ENCODE peak calls at places on chromosomes 16 and 17, in four cellular contexts. One of them, this sample, is unnamed.

GRCh38 chr16:89687092-89687940 is 827 bp downstream of the CDK10 start:
- DNase-seq in adrenal gland: peak
- DNase-seq in AG09309: no peak
- DNase-seq in NT2/D1: no peak
- DNase-seq in this sample: peak

GRCh38 chr17:42436401-42436800 is 13.3 kb upstream of the CAVIN1 start:
- DNase-seq in adrenal gland: no peak
- DNase-seq in NT2/D1: no peak
- DNase-seq in AG09309: peak
- DNase-seq in this sample: no peak

GRCh38 chr16:16150117-16150877 is 73.0 kb downstream of the ABCC6 start:
- DNase-seq in adrenal gland: peak
- DNase-seq in AG09309: no peak
- DNase-seq in NT2/D1: no peak
- DNase-seq in this sample: no peak

GRCh38 chr16:3363793-3364192 is 8.1 kb downstream of the OR2C1 start:
- DNase-seq in adrenal gland: no peak
- DNase-seq in NT2/D1: no peak
- DNase-seq in AG09309: no peak
- DNase-seq in this sample: no peak

GRCh38 chr16:83895243-83895642 is 3.7 kb upstream of the MLYCD start:
- DNase-seq in adrenal gland: no peak
- DNase-seq in AG09309: no peak
- DNase-seq in NT2/D1: no peak
- DNase-seq in this sample: no peak

GRCh38 chr17:58415371-58416055 is 1.8 kb downstream of the RNF43 start:
- DNase-seq in NT2/D1: no peak
- DNase-seq in AG09309: no peak
- DNase-seq in adrenal gland: peak
- DNase-seq in this sample: no peak

GRCh38 chr16:19315889-19316288 is 30.4 kb downstream of the CLEC19A start:
- DNase-seq in NT2/D1: no peak
- DNase-seq in AG09309: no peak
- DNase-seq in adrenal gland: no peak
- DNase-seq in this sample: no peak

GRCh38 chr17:40563371-40564052 is 1.8 kb downstream of the CCR7 start:
- DNase-seq in adrenal gland: no peak
- DNase-seq in NT2/D1: no peak
- DNase-seq in AG09309: no peak
- DNase-seq in this sample: no peak

GRCh38 chr17:19720631-19721426 is 4.4 kb upstream of the SLC47A2 start:
- DNase-seq in AG09309: no peak
- DNase-seq in adrenal gland: no peak
- DNase-seq in NT2/D1: no peak
- DNase-seq in this sample: no peak

GRCh38 chr16:67961551-67961957 is 6.9 kb downstream of the SLC12A4 start:
- DNase-seq in NT2/D1: no peak
- DNase-seq in adrenal gland: no peak
- DNase-seq in AG09309: no peak
- DNase-seq in this sample: peak

GRCh38 chr17:79707441-79707850 is 23.3 kb upstream of the ENPP7 start:
- DNase-seq in adrenal gland: no peak
- DNase-seq in AG09309: no peak
- DNase-seq in NT2/D1: no peak
- DNase-seq in this sample: no peak

GRCh38 chr17:4008082-4008435 is 43.8 kb upstream of the ATP2A3 start:
- DNase-seq in adrenal gland: no peak
- DNase-seq in AG09309: no peak
- DNase-seq in NT2/D1: no peak
- DNase-seq in this sample: no peak

GRCh38 chr17:58391302-58391984 is 25.9 kb downstream of the RNF43 start:
- DNase-seq in AG09309: no peak
- DNase-seq in NT2/D1: no peak
- DNase-seq in adrenal gland: peak
- DNase-seq in this sample: peak

GRCh38 chr16:65731840-65732239 is 610.0 kb upstream of the CDH11 start:
- DNase-seq in NT2/D1: no peak
- DNase-seq in adrenal gland: no peak
- DNase-seq in AG09309: no peak
- DNase-seq in this sample: no peak

GRCh38 chr17:77873518-77874302 is 84.8 kb upstream of the TNRC6C start:
- DNase-seq in AG09309: no peak
- DNase-seq in NT2/D1: no peak
- DNase-seq in adrenal gland: no peak
- DNase-seq in this sample: no peak

GRCh38 chr16:46690281-46691178 is 1.1 kb downstream of the ORC6 start:
- DNase-seq in NT2/D1: no peak
- DNase-seq in AG09309: no peak
- DNase-seq in adrenal gland: no peak
- DNase-seq in this sample: no peak

GRCh38 chr17:50426814-50427787 is 1.1 kb downstream of the ACSF2 start:
- DNase-seq in adrenal gland: peak
- DNase-seq in NT2/D1: no peak
- DNase-seq in AG09309: no peak
- DNase-seq in this sample: no peak

GRCh38 chr16:86878290-86879160 is 300.2 kb downstream of the FOXL1 start:
- DNase-seq in adrenal gland: no peak
- DNase-seq in NT2/D1: no peak
- DNase-seq in AG09309: no peak
- DNase-seq in this sample: no peak

GRCh38 chr16:711548-712320 is 3.2 kb upstream of the METRN start:
- DNase-seq in NT2/D1: peak
- DNase-seq in AG09309: no peak
- DNase-seq in adrenal gland: peak
- DNase-seq in this sample: no peak

GRCh38 chr16:1670866-1671265 is 7.2 kb upstream of the JPT2 start:
- DNase-seq in adrenal gland: no peak
- DNase-seq in AG09309: no peak
- DNase-seq in NT2/D1: no peak
- DNase-seq in this sample: no peak

GRCh38 chr17:73901661-73902415 is 257.6 kb upstream of the SDK2 start:
- DNase-seq in AG09309: no peak
- DNase-seq in NT2/D1: no peak
- DNase-seq in adrenal gland: peak
- DNase-seq in this sample: no peak
- H3K4me3 ChIP-seq in AG09309: no peak
- H3K4me3 ChIP-seq in NT2/D1: peak
- H3K4me3 ChIP-seq in adrenal gland: no peak
- H3K4me3 ChIP-seq in this sample: no peak

DNA sequence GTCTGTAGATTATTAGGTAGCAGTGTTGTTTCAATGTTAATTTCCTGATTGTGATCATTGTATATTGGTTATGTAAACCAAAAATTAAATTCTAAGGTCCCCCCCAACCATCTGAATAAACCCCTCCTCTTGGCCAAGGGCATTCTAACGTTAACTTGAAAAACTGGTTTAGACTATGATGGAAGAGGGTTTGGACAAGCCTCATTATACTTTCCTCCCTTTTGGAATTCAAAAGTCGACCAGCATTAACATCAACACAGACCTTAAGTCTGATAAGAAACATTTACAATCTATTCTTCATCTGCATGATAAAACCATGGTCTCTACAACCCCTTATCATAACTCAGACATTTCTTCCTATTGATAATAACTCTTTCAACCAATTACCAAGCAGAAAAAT is 20.6 kb upstream of the KIFC3 start:
- DNase-seq in adrenal gland: no peak
- DNase-seq in NT2/D1: no peak
- DNase-seq in AG09309: no peak
- DNase-seq in this sample: no peak
- H3K4me3 ChIP-seq in adrenal gland: no peak
- H3K4me3 ChIP-seq in NT2/D1: no peak
- H3K4me3 ChIP-seq in AG09309: no peak
- H3K4me3 ChIP-seq in this sample: no peak

GRCh38 chr17:30921544-30922196 is at the start of gene ADAP2:
- DNase-seq in adrenal gland: peak
- DNase-seq in NT2/D1: no peak
- DNase-seq in AG09309: no peak
- DNase-seq in this sample: no peak
- H3K4me3 ChIP-seq in adrenal gland: no peak
- H3K4me3 ChIP-seq in NT2/D1: peak
- H3K4me3 ChIP-seq in AG09309: peak
- H3K4me3 ChIP-seq in this sample: peak

GRCh38 chr16:49838361-49838638 is 17.6 kb downstream of the ZNF423 start:
- DNase-seq in AG09309: no peak
- DNase-seq in adrenal gland: no peak
- DNase-seq in NT2/D1: no peak
- DNase-seq in this sample: no peak
- H3K4me3 ChIP-seq in AG09309: no peak
- H3K4me3 ChIP-seq in adrenal gland: no peak
- H3K4me3 ChIP-seq in NT2/D1: no peak
- H3K4me3 ChIP-seq in this sample: no peak

GRCh38 chr17:30505868-30506417 is 28.7 kb downstream of the GOSR1 start:
- DNase-seq in NT2/D1: no peak
- DNase-seq in adrenal gland: no peak
- DNase-seq in AG09309: no peak
- DNase-seq in this sample: no peak
- H3K4me3 ChIP-seq in NT2/D1: no peak
- H3K4me3 ChIP-seq in adrenal gland: no peak
- H3K4me3 ChIP-seq in AG09309: no peak
- H3K4me3 ChIP-seq in this sample: no peak

This sample was measured in LNCaP clone FGC.